ENCODE peak calls at places on chromosomes 1 and 21, in five cellular contexts. G is CD8-positive, alpha-beta T cell; T is AG10803; H is heart right ventricle; J is GM20000. O is an unnamed sample.

GRCh38 chr1:11321656-11322491 is 48.9 kb downstream of the UBIAD1 start:
- DNase-seq in G (no peak), T (no peak), H (no peak), J (no peak), O (no peak)

GRCh38 chr1:54588377-54588776 is 34.9 kb downstream of the FAM151A start:
- DNase-seq in G (no peak), T (no peak), H (no peak), J (no peak), O (no peak)

GRCh38 chr1:24968941-24969585 is 39.0 kb upstream of the RUNX3 start:
- DNase-seq in G (no peak), T (no peak), H (no peak), J (no peak), O (no peak)

GRCh38 chr1:115056395-115056798 is 26.8 kb downstream of the TSHB start:
- DNase-seq in G (no peak), T (peak; percentile 86), H (no peak), J (no peak), O (no peak)

GRCh38 chr1:4447778-4448360 is 206.5 kb upstream of the AJAP1 start:
- DNase-seq in G (no peak), T (no peak), H (no peak), J (no peak), O (no peak)

GRCh38 chr1:171345536-171345935 is 31.6 kb downstream of the FMO4 start:
- DNase-seq in G (no peak), T (peak; percentile 24), H (no peak), J (no peak), O (no peak)

GRCh38 chr1:2644171-2644570 is 11.4 kb upstream of the MMEL1 start:
- DNase-seq in G (no peak), T (no peak), H (no peak), J (no peak), O (peak; percentile 11)

GRCh38 chr1:43975249-43975961 is 645 bp downstream of the ATP6V0B start:
- DNase-seq in G (peak; percentile 33), T (peak; percentile 17), H (peak; percentile 55), J (peak; percentile 56), O (peak; percentile 49)

GRCh38 chr1:203324103-203325003 is 19.0 kb downstream of the BTG2 start:
- DNase-seq in G (peak; percentile 65), T (peak; percentile 9), H (no peak), J (no peak), O (no peak)

GRCh38 chr1:201113451-201114244 is 1.4 kb upstream of the CACNA1S start:
- DNase-seq in G (no peak), T (no peak), H (no peak), J (no peak), O (no peak)

GRCh38 chr21:38853421-38853919 is 47.7 kb downstream of the ETS2 start:
- DNase-seq in G (no peak), T (peak; percentile 81), H (peak; percentile 27), J (no peak), O (no peak)

GRCh38 chr1:111743679-111744101 is 4.5 kb upstream of the INKA2 start:
- DNase-seq in G (no peak), T (peak; percentile 73), H (no peak), J (no peak), O (no peak)

GRCh38 chr1:230401763-230402294 is 24.3 kb downstream of the PGBD5 start:
- DNase-seq in G (no peak), T (peak; percentile 73), H (no peak), J (no peak), O (no peak)

GRCh38 chr1:5883129-5884048 is 108.8 kb downstream of the NPHP4 start:
- DNase-seq in G (no peak), T (no peak), H (no peak), J (no peak), O (no peak)

GRCh38 chr1:108512239-108513071 is 47.4 kb upstream of the EEIG2 start:
- DNase-seq in G (no peak), T (peak; percentile 47), H (no peak), J (no peak), O (no peak)

GRCh38 chr1:53341521-53341895 is 13.6 kb upstream of the LRP8 start:
- DNase-seq in G (peak; percentile 1), T (no peak), H (no peak), J (no peak), O (peak; percentile 7)

GRCh38 chr21:26966978-26967913 is at the start of gene ADAMTS5:
- DNase-seq in G (no peak), T (peak; percentile 94), H (peak; percentile 55), J (no peak), O (no peak)

GRCh38 chr1:169877800-169878491 is 15.8 kb downstream of the SCYL3 start:
- DNase-seq in G (no peak), T (peak; percentile 18), H (no peak), J (no peak), O (no peak)

GRCh38 chr1:17400725-17401341 is 28.8 kb downstream of the PADI6 start:
- DNase-seq in G (no peak), T (no peak), H (no peak), J (no peak), O (no peak)

GRCh38 chr1:235601087-235601486 is 48.5 kb downstream of the GNG4 start:
- DNase-seq in G (no peak), T (no peak), H (no peak), J (no peak), O (no peak)

GRCh38 chr1:167881786-167882185 is 32.1 kb downstream of the ADCY10 start:
- DNase-seq in G (no peak), T (no peak), H (no peak), J (no peak), O (no peak)

GRCh38 chr1:184163674-184164470 is 112.3 kb downstream of the TSEN15 start:
- DNase-seq in G (no peak), T (peak; percentile 85), H (no peak), J (peak; percentile 65), O (no peak)

GRCh38 chr1:78640462-78640861 is 9.2 kb upstream of the IFI44 start:
- DNase-seq in G (no peak), T (no peak), H (no peak), J (no peak), O (no peak)

GRCh38 chr1:39255212-39255611 is 50.7 kb downstream of the MACF1 start:
- DNase-seq in G (no peak), T (peak; percentile 66), H (no peak), J (no peak), O (no peak)

GRCh38 chr1:46516551-46516950 is 26.9 kb downstream of the DMBX1 start:
- DNase-seq in G (no peak), T (no peak), H (no peak), J (no peak), O (no peak)

GRCh38 chr1:85277027-85277625 is 694 bp upstream of the BCL10 start:
- DNase-seq in G (no peak), T (no peak), H (no peak), J (no peak), O (no peak)

GRCh38 chr21:27108228-27108627 is 141.3 kb upstream of the ADAMTS5 start:
- DNase-seq in G (no peak), T (peak; percentile 20), H (no peak), J (no peak), O (no peak)

GRCh38 chr21:34900376-34900775 is 148.7 kb downstream of the RUNX1 start:
- DNase-seq in G (no peak), T (peak; percentile 46), H (no peak), J (no peak), O (no peak)

GRCh38 chr1:101996830-101997485 is at the start of gene OLFM3:
- DNase-seq in G (no peak), T (no peak), H (peak; percentile 12), J (peak; percentile 14), O (no peak)

GRCh38 chr1:234262754-234263105 is 110.5 kb upstream of the COA6 start:
- DNase-seq in G (no peak), T (peak; percentile 37), H (no peak), J (no peak), O (no peak)

GRCh38 chr1:173867753-173868265 is at the start of gene GAS5:
- DNase-seq in G (peak; percentile 98), T (peak; percentile 99), H (peak; percentile 98), J (peak; percentile 94), O (peak; percentile 95)

GRCh38 chr1:25099343-25099951 is 132.9 kb downstream of the SYF2 start:
- DNase-seq in G (peak; percentile 49), T (no peak), H (no peak), J (peak; percentile 50), O (no peak)

GRCh38 chr1:23837905-23838304 is 12.7 kb upstream of the HMGCL start:
- DNase-seq in G (no peak), T (no peak), H (peak; percentile 16), J (no peak), O (peak; percentile 16)

DNA sequence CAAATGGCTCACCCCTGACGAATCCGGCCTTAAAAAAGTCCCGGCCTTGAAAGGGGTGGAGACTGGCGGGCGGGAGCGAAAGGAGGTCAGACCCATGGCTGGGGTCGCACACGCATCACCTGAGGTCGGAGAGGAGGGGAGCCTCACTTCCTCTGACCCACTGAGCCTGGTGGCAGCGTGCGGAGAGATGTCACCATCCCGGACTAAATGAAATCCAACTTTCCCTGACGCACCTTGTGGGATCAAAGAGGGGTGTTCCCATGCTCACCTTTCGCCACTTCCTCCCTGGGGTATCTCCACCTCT is 709 bp upstream of the SLC41A1 start:
- DNase-seq in G (no peak), T (no peak), H (no peak), J (no peak), O (no peak)
- TF ChIP-seq CTCF in G (no peak), T (no peak), H (no peak), J (no peak), O (no peak)

GRCh38 chr1:206107168-206107544 is 10.0 kb downstream of the AVPR1B start:
- DNase-seq in G (no peak), T (no peak), H (no peak), J (no peak), O (no peak)
- TF ChIP-seq CTCF in G (no peak), T (no peak), H (no peak), J (no peak), O (no peak)

GRCh38 chr1:150067184-150068182 is at the start of gene VPS45:
- DNase-seq in G (peak; percentile 77), T (peak; percentile 87), H (peak; percentile 89), J (peak; percentile 81), O (peak; percentile 71)
- TF ChIP-seq CTCF in G (no peak), T (no peak), H (no peak), J (peak; percentile 14), O (no peak)

GRCh38 chr1:227465256-227465655 is 98.1 kb upstream of the ZNF678 start:
- DNase-seq in G (no peak), T (no peak), H (no peak), J (no peak), O (no peak)
- TF ChIP-seq CTCF in G (no peak), T (no peak), H (no peak), J (no peak), O (no peak)

GRCh38 chr1:214317734-214318133 is 36.8 kb downstream of the SMYD2 start:
- DNase-seq in G (no peak), T (no peak), H (no peak), J (no peak), O (no peak)
- TF ChIP-seq CTCF in G (no peak), T (no peak), H (peak; percentile 17), J (peak; percentile 16), O (no peak)